ENCODE peak calls at places on chromosomes 7 and 10, in four cellular contexts. One of them, this sample, is unnamed.

GRCh38 chr7:26454180-26454579 is 162.5 kb downstream of the SNX10 start:
- DNase-seq in coronary artery: no peak
- DNase-seq in psoas muscle: no peak
- DNase-seq in testis: no peak
- DNase-seq in this sample: no peak

GRCh38 chr10:90674927-90675326 is 182.9 kb downstream of the HTR7 start:
- DNase-seq in coronary artery: peak; percentile 74
- DNase-seq in psoas muscle: no peak
- DNase-seq in testis: no peak
- DNase-seq in this sample: no peak

GRCh38 chr10:107727762-107728317 is 563.3 kb upstream of the SORCS1 start:
- DNase-seq in psoas muscle: no peak
- DNase-seq in coronary artery: no peak
- DNase-seq in testis: no peak
- DNase-seq in this sample: no peak

GRCh38 chr10:69100136-69100872 is 12.4 kb downstream of the SRGN start:
- DNase-seq in psoas muscle: no peak
- DNase-seq in testis: no peak
- DNase-seq in coronary artery: no peak
- DNase-seq in this sample: no peak

GRCh38 chr10:113540845-113541553 is 11.9 kb upstream of the HABP2 start:
- DNase-seq in psoas muscle: no peak
- DNase-seq in coronary artery: no peak
- DNase-seq in testis: no peak
- DNase-seq in this sample: no peak

GRCh38 chr7:116576350-116577319 is 51.8 kb downstream of the CAV1 start:
- DNase-seq in coronary artery: no peak
- DNase-seq in testis: no peak
- DNase-seq in psoas muscle: no peak
- DNase-seq in this sample: no peak

GRCh38 chr10:94066411-94066810 is 72.7 kb downstream of the PLCE1 start:
- DNase-seq in psoas muscle: no peak
- DNase-seq in testis: peak; percentile 25
- DNase-seq in coronary artery: no peak
- DNase-seq in this sample: peak; percentile 17

GRCh38 chr10:117710181-117710798 is 167.7 kb downstream of the EMX2 start:
- DNase-seq in psoas muscle: no peak
- DNase-seq in coronary artery: no peak
- DNase-seq in testis: peak; percentile 37
- DNase-seq in this sample: no peak

GRCh38 chr7:134476044-134476443 is 17.1 kb upstream of the AKR1B1 start:
- DNase-seq in testis: no peak
- DNase-seq in coronary artery: no peak
- DNase-seq in psoas muscle: no peak
- DNase-seq in this sample: no peak

GRCh38 chr7:14457567-14458453 is 444.7 kb downstream of the DGKB start:
- DNase-seq in psoas muscle: peak; percentile 32
- DNase-seq in coronary artery: peak; percentile 74
- DNase-seq in testis: peak; percentile 92
- DNase-seq in this sample: peak; percentile 19

GRCh38 chr7:1224093-1224702 is 8.5 kb upstream of the UNCX start:
- DNase-seq in coronary artery: no peak
- DNase-seq in testis: no peak
- DNase-seq in psoas muscle: no peak
- DNase-seq in this sample: no peak

GRCh38 chr10:119539359-119539651 is 3.2 kb downstream of the RGS10 start:
- DNase-seq in psoas muscle: no peak
- DNase-seq in testis: no peak
- DNase-seq in coronary artery: no peak
- DNase-seq in this sample: no peak

GRCh38 chr7:55366461-55367138 is 1.5 kb downstream of the LANCL2 start:
- DNase-seq in coronary artery: no peak
- DNase-seq in testis: peak; percentile 40
- DNase-seq in psoas muscle: no peak
- DNase-seq in this sample: no peak

GRCh38 chr10:128386816-128387604 is 260.8 kb upstream of the MKI67 start:
- DNase-seq in coronary artery: no peak
- DNase-seq in psoas muscle: peak; percentile 40
- DNase-seq in testis: no peak
- DNase-seq in this sample: no peak

GRCh38 chr10:47058961-47059391 is 147.7 kb downstream of the PTPN20 start:
- DNase-seq in testis: no peak
- DNase-seq in psoas muscle: no peak
- DNase-seq in coronary artery: no peak
- DNase-seq in this sample: no peak

GRCh38 chr7:16563281-16564022 is 36.8 kb downstream of the LRRC72 start:
- DNase-seq in testis: no peak
- DNase-seq in psoas muscle: no peak
- DNase-seq in coronary artery: no peak
- DNase-seq in this sample: no peak
- H3K27ac ChIP-seq in testis: no peak overlapping the region
- H3K27ac ChIP-seq in psoas muscle: no peak overlapping the region
- H3K27ac ChIP-seq in coronary artery: no peak overlapping the region
- H3K27ac ChIP-seq in this sample: no peak overlapping the region

GRCh38 chr7:127682140-127682539 is 30.1 kb downstream of the SND1 start:
- DNase-seq in coronary artery: no peak
- DNase-seq in psoas muscle: no peak
- DNase-seq in testis: no peak
- DNase-seq in this sample: no peak
- H3K27ac ChIP-seq in coronary artery: no peak overlapping the region
- H3K27ac ChIP-seq in psoas muscle: no peak overlapping the region
- H3K27ac ChIP-seq in testis: no peak overlapping the region
- H3K27ac ChIP-seq in this sample: no peak overlapping the region

DNA sequence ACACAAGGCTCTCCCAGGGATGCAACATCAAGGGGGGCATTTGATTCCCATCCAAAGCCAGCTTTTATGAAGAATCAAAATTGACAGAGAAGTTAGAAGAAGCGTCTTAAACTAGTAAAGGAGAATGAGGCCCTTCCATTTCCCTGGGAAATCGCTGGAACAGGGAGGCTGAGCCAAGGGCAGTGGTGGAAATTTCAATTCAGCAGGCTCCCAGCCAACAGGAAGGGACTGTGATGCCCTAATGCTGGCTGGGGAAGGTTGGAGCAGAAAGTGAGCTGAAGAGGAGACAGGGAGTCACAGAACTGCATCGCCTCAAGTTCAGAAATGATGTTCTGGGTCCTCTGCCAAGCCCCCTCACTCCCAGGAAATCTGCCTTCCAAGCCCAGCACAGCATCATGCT is 517.3 kb downstream of the GRID1 start:
- DNase-seq in psoas muscle: no peak
- DNase-seq in coronary artery: peak; percentile 35
- DNase-seq in testis: no peak
- DNase-seq in this sample: no peak
- H3K27ac ChIP-seq in psoas muscle: no peak overlapping the region
- H3K27ac ChIP-seq in coronary artery: no peak overlapping the region
- H3K27ac ChIP-seq in testis: no peak overlapping the region
- H3K27ac ChIP-seq in this sample: no peak overlapping the region

GRCh38 chr7:34156336-34156735 is 251.0 kb downstream of the BMPER start:
- DNase-seq in testis: no peak
- DNase-seq in coronary artery: no peak
- DNase-seq in psoas muscle: no peak
- DNase-seq in this sample: no peak

GRCh38 chr7:34158311-34158710 is 253.0 kb downstream of the BMPER start:
- DNase-seq in psoas muscle: peak; percentile 76
- DNase-seq in testis: no peak
- DNase-seq in coronary artery: no peak
- DNase-seq in this sample: peak; percentile 31

GRCh38 chr7:34157137-34157536 is 251.8 kb downstream of the BMPER start:
- DNase-seq in testis: no peak
- DNase-seq in coronary artery: no peak
- DNase-seq in psoas muscle: peak; percentile 20
- DNase-seq in this sample: no peak

GRCh38 chr7:34153680-34154270 is 248.4 kb downstream of the BMPER start:
- DNase-seq in coronary artery: no peak
- DNase-seq in testis: no peak
- DNase-seq in psoas muscle: no peak
- DNase-seq in this sample: no peak

GRCh38 chr7:34155225-34155908 is 250.0 kb downstream of the BMPER start:
- DNase-seq in psoas muscle: peak; percentile 53
- DNase-seq in coronary artery: no peak
- DNase-seq in testis: no peak
- DNase-seq in this sample: no peak
- H3K27ac ChIP-seq in psoas muscle: peak overlapping the region; percentile 79
- H3K27ac ChIP-seq in coronary artery: peak overlapping the region; percentile 67
- H3K27ac ChIP-seq in testis: no peak overlapping the region
- H3K27ac ChIP-seq in this sample: no peak overlapping the region

DNA sequence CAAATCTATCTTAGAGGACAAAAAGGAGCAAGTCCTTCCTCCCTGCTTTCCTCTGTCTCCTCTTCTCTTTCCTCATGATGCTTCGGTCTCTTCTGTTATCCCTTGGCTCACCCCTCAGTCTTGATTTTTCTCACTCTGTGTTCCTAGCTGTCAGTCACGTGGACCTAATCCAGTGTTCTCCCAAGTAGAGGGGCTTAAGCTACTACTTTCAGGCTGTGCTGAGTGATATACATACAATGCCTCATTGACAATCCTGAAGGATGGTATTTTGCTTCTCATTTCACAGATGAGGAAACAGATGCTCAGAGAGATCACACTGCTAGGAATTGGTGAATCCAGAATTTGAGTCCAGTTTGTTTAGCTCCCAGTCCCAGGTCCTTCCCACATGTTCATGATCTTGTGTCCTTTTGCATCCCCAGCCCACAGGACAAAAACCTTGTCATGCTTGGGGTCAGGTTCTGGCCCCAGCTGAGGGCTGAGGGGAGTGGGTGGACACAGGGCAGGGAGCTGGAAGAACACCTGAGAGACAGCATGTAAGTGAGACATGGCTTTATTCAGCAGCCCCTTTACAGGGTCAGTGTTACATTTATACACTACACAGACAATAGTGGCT is 50.5 kb upstream of the KMT2E start:
- DNase-seq in testis: no peak
- DNase-seq in coronary artery: no peak
- DNase-seq in psoas muscle: no peak
- DNase-seq in this sample: no peak
- H3K27ac ChIP-seq in testis: peak overlapping the region; percentile 59
- H3K27ac ChIP-seq in coronary artery: peak overlapping the region; percentile 77
- H3K27ac ChIP-seq in psoas muscle: no peak overlapping the region
- H3K27ac ChIP-seq in this sample: peak overlapping the region; percentile 47

DNA sequence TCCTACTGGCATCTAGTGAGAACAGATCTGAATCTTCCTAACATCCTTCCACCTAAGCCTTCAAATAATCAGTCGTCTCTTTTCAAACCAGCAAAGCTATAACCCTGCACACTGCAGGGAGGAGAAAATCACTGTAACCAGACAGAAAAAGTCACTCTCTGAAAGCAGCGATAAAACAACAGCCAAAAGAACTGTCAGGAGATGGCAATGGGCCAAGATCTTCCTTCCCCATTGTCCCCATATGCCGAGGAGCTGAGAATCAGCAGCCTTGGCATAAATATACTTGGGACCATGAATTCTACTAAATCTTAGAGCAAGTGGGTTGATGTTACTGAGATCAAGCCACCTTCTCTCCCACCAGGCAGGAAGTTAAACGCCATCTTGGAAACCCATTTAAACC is 13.1 kb downstream of the FZD9 start:
- DNase-seq in psoas muscle: no peak
- DNase-seq in coronary artery: no peak
- DNase-seq in testis: no peak
- DNase-seq in this sample: no peak
- H3K27ac ChIP-seq in psoas muscle: no peak overlapping the region
- H3K27ac ChIP-seq in coronary artery: no peak overlapping the region
- H3K27ac ChIP-seq in testis: no peak overlapping the region
- H3K27ac ChIP-seq in this sample: no peak overlapping the region

GRCh38 chr7:46652317-46652716 is 731.2 kb upstream of the IGFBP3 start:
- DNase-seq in psoas muscle: no peak
- DNase-seq in testis: no peak
- DNase-seq in coronary artery: no peak
- DNase-seq in this sample: no peak
- H3K27ac ChIP-seq in psoas muscle: no peak overlapping the region
- H3K27ac ChIP-seq in testis: no peak overlapping the region
- H3K27ac ChIP-seq in coronary artery: no peak overlapping the region
- H3K27ac ChIP-seq in this sample: no peak overlapping the region

GRCh38 chr10:104028146-104028545 is 57.5 kb downstream of the COL17A1 start:
- DNase-seq in psoas muscle: no peak
- DNase-seq in testis: peak; percentile 76
- DNase-seq in coronary artery: no peak
- DNase-seq in this sample: no peak
- H3K27ac ChIP-seq in psoas muscle: no peak overlapping the region
- H3K27ac ChIP-seq in testis: peak overlapping the region; percentile 62
- H3K27ac ChIP-seq in coronary artery: no peak overlapping the region
- H3K27ac ChIP-seq in this sample: no peak overlapping the region

This sample was measured in ovary.